ENCODE peak calls at places on chromosomes 2 and 18, in nine cellular contexts. B is uterus, P is body of pancreas, U is spleen, O is HCT116, I is A549, J is breast epithelium, D is stomach, K is heart left ventricle. Q is an unnamed sample.

GRCh38 chr18:26215247-26215970 is 10.8 kb upstream of the TAF4B start:
- DNase-seq in D (no peak), O (no peak), J (no peak), B (no peak), U (no peak), K (no peak), P (no peak), I (no peak), Q (no peak)

GRCh38 chr18:36809590-36810381 is 19.0 kb downstream of the TPGS2 start:
- DNase-seq in O (peak; percentile 39), B (peak; percentile 17), J (peak; percentile 25), U (no peak), K (no peak), P (peak; percentile 26), I (peak; percentile 59), D (peak; percentile 28), Q (no peak)

GRCh38 chr18:5628512-5629255 is 84.9 kb upstream of the EPB41L3 start:
- DNase-seq in U (peak; percentile 73), P (peak; percentile 44), K (peak; percentile 67), O (no peak), J (no peak), I (peak; percentile 14), B (peak; percentile 39), D (peak; percentile 31), Q (peak; percentile 92)

GRCh38 chr2:76749858-76750257 is 772.3 kb downstream of the LRRTM4 start:
- DNase-seq in K (no peak), O (no peak), J (no peak), I (no peak), P (no peak), B (no peak), D (no peak), U (no peak), Q (no peak)

GRCh38 chr2:241009601-241010530 is 11.4 kb downstream of the SNED1 start:
- DNase-seq in I (no peak), B (peak; percentile 76), J (peak; percentile 74), P (peak; percentile 52), D (peak; percentile 45), O (no peak), U (peak; percentile 80), K (no peak), Q (peak; percentile 90)

GRCh38 chr18:55821219-55821618 is 233.2 kb upstream of the TCF4 start:
- DNase-seq in J (no peak), I (no peak), K (no peak), P (no peak), U (no peak), B (no peak), O (no peak), D (no peak), Q (no peak)

GRCh38 chr18:50527636-50528307 is 32.1 kb upstream of the MAPK4 start:
- DNase-seq in I (no peak), U (no peak), P (peak; percentile 27), D (peak; percentile 61), O (no peak), K (no peak), J (no peak), B (no peak), Q (no peak)

GRCh38 chr18:37176307-37176934 is 347.5 kb downstream of the KIAA1328 start:
- DNase-seq in O (no peak), P (no peak), J (no peak), U (no peak), I (no peak), K (no peak), B (no peak), D (no peak), Q (no peak)

GRCh38 chr2:43605079-43605655 is 9.3 kb upstream of the THADA start:
- DNase-seq in I (peak; percentile 79), K (no peak), J (no peak), P (no peak), U (no peak), O (peak; percentile 51), D (no peak), B (no peak), Q (no peak)

GRCh38 chr2:74290466-74291216 is 52.6 kb downstream of the SLC4A5 start:
- DNase-seq in K (peak; percentile 34), B (no peak), J (no peak), D (peak; percentile 48), O (no peak), I (no peak), P (no peak), U (peak; percentile 84), Q (no peak)

GRCh38 chr2:10141736-10142639 is 19.4 kb downstream of the RRM2 start:
- DNase-seq in O (no peak), P (peak; percentile 53), B (no peak), I (peak; percentile 58), D (peak; percentile 59), J (no peak), U (peak; percentile 81), K (no peak), Q (no peak)

GRCh38 chr2:183049420-183049819 is 11.2 kb upstream of the NCKAP1 start:
- DNase-seq in B (no peak), O (no peak), U (no peak), P (no peak), K (no peak), J (no peak), I (no peak), D (no peak), Q (no peak)

GRCh38 chr18:5122270-5122669 is 74.8 kb downstream of the AKAIN1 start:
- DNase-seq in K (no peak), I (no peak), P (no peak), D (no peak), B (no peak), O (no peak), U (no peak), J (no peak), Q (no peak)

GRCh38 chr2:71646028-71646427 is 192.7 kb downstream of the DYSF start:
- DNase-seq in I (no peak), D (no peak), J (peak; percentile 84), U (no peak), O (no peak), P (no peak), K (peak; percentile 73), B (no peak), Q (no peak)

GRCh38 chr2:234459401-234460009 is 37.4 kb downstream of the ARL4C start:
- DNase-seq in D (peak; percentile 21), I (no peak), J (no peak), U (no peak), P (no peak), K (no peak), O (no peak), B (no peak), Q (no peak)

DNA sequence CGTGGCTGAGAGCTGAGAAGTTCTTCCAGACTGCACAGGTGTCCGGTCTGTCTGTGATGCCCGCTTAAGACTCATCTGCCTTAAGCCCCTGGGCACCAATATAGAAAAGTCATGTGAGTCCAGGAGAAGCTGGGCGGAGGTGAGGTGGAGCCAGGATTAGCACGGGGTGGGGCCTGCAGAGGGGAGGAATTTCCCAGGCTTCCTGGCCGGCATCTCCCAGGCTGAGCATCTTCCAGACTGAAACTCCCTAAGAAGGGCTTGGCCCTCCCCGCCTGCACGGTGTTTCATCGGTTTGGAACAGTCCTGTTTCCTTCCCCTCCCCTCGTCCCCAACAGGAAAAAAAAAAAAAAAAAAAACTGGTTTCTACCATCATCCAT is 270.3 kb downstream of the ATAD2B start:
- DNase-seq in D (no peak), O (no peak), K (no peak), B (no peak), I (no peak), P (no peak), J (no peak), U (no peak), Q (no peak)
- TF ChIP-seq POLR2A in D (no peak), O (no peak), K (no peak), B (no peak), I (no peak), P (no peak), J (no peak), U (no peak), Q (no peak)

DNA sequence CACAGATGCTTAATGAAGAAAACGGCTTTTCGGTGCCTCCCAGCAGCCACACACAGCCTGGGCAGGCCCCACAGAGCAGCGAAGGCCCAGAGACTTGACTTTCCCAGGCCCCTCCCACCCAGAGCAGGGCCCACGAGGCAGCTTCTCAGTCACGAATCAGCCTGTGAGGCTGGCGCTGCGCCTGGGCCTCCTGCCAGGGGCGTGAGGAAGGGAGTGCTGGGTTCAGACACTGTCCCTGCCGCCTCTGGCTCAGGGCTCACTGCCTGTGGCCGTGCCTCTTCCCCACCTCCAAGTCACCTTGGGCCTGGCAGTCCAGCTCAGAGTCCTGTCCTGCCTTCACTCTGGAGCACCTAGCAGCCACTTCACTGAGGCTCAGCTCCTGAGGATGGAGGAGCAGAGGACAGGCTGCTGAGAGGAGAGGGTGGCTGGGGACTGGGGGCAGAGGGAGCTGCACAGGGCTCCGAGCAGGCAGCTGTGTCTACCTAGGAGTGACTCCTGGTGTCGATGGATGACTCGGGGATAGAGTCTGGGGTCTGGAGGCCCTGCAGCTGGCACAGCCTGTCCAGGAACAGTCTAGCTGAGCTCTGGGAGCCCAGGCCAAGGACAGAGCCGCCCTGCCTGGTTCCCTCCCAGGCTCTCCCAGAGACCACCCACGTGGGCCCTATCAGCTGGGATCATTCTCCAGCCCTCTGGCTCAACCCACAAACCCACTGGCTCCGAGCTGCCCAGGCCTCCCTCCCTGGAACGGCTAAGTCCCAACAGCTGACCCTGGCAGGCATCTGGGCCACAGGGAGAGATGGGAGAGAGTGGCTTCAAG is 36.4 kb upstream of the FOSL2 start:
- DNase-seq in I (peak; percentile 38), J (peak; percentile 67), U (peak; percentile 91), K (peak; percentile 97), P (peak; percentile 64), D (peak; percentile 94), O (no peak), B (peak; percentile 90), Q (peak; percentile 95)
- TF ChIP-seq POLR2A in I (no peak), J (no peak), U (no peak), K (peak; percentile 16), P (no peak), D (no peak), O (no peak), B (no peak), Q (no peak)

DNA sequence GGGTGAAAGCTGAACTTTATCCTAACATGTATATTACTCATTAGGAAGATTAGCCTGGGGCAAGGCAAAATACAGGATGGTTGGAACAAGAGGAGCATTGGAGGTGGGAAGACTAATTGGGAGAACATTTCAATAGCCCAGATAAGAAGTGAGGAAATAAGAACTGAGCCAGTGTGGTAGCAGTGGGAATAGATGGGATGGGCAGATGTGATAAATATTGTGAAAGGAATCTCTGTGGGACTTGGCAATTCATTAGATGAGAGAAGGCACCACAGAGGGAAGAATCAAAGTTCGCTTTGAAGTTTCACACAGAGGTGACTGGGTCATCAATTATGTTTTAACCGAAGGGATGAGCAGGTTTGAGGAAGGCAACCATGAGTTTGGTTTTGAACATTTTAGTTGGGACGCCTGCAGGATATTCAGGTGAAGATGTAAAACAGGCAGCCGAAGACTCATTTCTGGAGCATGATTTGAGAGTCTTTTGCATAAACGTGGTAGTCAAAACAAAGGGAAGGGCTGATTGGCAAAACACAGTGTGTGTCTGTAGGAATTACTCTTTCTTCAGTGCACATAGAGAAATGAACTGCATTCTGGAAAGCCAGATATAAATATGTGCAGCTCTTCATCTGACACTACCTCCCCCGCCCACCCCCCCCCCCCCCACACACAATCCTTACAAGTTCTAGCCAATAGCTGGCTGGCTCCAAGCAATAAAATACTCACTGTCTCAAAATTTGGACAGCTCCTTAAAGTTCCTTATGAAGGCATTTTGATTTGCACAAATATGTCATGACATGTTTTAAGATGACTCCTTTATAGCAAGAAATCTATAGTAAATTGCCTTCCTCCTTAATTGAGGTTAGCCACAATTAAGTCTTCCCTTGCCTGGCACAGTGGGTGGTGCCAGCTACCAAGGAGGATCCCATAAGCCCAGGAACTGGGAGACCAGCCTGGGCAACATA is 1.9 kb upstream of the SLC1A4 start:
- DNase-seq in K (no peak), P (no peak), D (no peak), U (no peak), B (no peak), J (no peak), O (no peak), I (no peak), Q (no peak)
- TF ChIP-seq POLR2A in K (no peak), P (no peak), D (no peak), U (no peak), B (no peak), J (no peak), O (no peak), I (no peak), Q (no peak)

GRCh38 chr2:170455617-170456426 is 259.3 kb upstream of the SP5 start:
- DNase-seq in O (no peak), J (no peak), P (no peak), U (no peak), I (peak; percentile 5), K (no peak), B (no peak), D (no peak), Q (no peak)
- TF ChIP-seq POLR2A in O (no peak), J (no peak), P (no peak), U (no peak), I (no peak), K (no peak), B (no peak), D (no peak), Q (no peak)

Q was measured in upper lobe of left lung.